ENCODE peak calls at places on chromosomes 7 and 10, in six cellular contexts. Q is adrenal gland, O is fibroblast of pulmonary artery, D is tibial nerve, J is GM12865, M is prostate gland. E is an unnamed sample.

GRCh38 chr10:71667374-71667750 is 52.2 kb downstream of the C10orf105 start:
- DNase-seq in M (no peak), O (no peak), D (no peak), Q (no peak), J (peak; percentile 36), E (no peak)

GRCh38 chr7:41921453-41921912 is 218.6 kb upstream of the INHBA start:
- DNase-seq in O (peak; percentile 44), D (peak; percentile 36), J (no peak), Q (no peak), M (no peak), E (peak; percentile 100)

GRCh38 chr7:137626469-137627067 is 220.2 kb downstream of the DGKI start:
- DNase-seq in O (peak; percentile 69), M (no peak), J (peak; percentile 64), Q (peak; percentile 68), D (peak; percentile 18), E (peak; percentile 30)

GRCh38 chr7:103637080-103637479 is 191.1 kb upstream of the SLC26A5 start:
- DNase-seq in D (no peak), Q (no peak), M (no peak), O (peak; percentile 83), J (no peak), E (peak; percentile 88)

GRCh38 chr7:146635200-146636032 is 518.8 kb downstream of the CNTNAP2 start:
- DNase-seq in O (no peak), M (no peak), D (no peak), Q (no peak), J (no peak), E (no peak)

GRCh38 chr7:55308186-55308929 is 56.8 kb upstream of the LANCL2 start:
- DNase-seq in O (peak; percentile 80), J (no peak), D (no peak), Q (no peak), M (no peak), E (peak; percentile 95)

GRCh38 chr7:152931583-152931982 is 172.0 kb downstream of the ACTR3B start:
- DNase-seq in O (no peak), Q (no peak), J (no peak), M (no peak), D (no peak), E (no peak)

GRCh38 chr10:30270247-30270646 is 78.8 kb downstream of the MTPAP start:
- DNase-seq in M (no peak), D (no peak), O (peak; percentile 18), J (no peak), Q (no peak), E (peak; percentile 9)

GRCh38 chr10:89182894-89183293 is 24.2 kb downstream of the CH25H start:
- DNase-seq in M (no peak), J (no peak), D (no peak), Q (no peak), O (no peak), E (no peak)

GRCh38 chr10:98879486-98879885 is 356.2 kb downstream of the HPSE2 start:
- DNase-seq in M (no peak), D (no peak), J (no peak), Q (no peak), O (no peak), E (no peak)

GRCh38 chr10:75104842-75105241 is 6.6 kb upstream of the SAMD8 start:
- DNase-seq in M (no peak), J (no peak), Q (peak; percentile 38), D (no peak), O (no peak), E (no peak)

DNA sequence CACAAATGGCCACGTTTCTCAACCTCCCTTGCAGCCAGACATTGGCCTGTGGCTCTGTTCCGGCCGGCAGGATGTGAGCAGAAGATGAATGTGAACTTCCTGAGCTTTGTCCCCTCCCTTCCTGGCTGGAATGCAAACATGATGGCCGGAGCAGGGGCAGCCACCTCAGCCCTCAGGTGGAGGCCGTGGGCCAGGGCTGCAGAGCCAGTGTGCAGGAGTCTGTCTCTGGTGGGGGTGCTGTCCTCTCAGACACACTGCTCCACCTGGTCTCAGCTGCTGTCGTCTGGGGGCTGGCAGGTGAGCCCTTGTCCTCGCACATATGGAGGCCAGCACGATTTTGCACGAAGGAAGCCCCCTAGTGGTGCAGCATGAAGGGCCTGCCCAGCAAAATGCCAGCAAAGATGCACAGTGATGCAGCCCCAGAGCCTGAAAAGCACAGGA is 25.3 kb upstream of the PWWP2B start:
- DNase-seq in M (no peak), Q (no peak), O (no peak), J (peak; percentile 29), D (no peak), E (no peak)
- TF ChIP-seq CTCF in M (no peak), Q (no peak), O (peak; percentile 34), J (peak; percentile 44), D (no peak), E (peak; percentile 24)

GRCh38 chr10:95837368-95837776 is 70.4 kb upstream of the CC2D2B start:
- DNase-seq in O (no peak), J (no peak), D (no peak), Q (no peak), M (no peak), E (no peak)

GRCh38 chr10:95840121-95840520 is 67.7 kb upstream of the CC2D2B start:
- DNase-seq in O (no peak), J (peak; percentile 38), D (no peak), Q (no peak), M (no peak), E (no peak)

GRCh38 chr10:95836610-95837367 is 71.0 kb upstream of the CC2D2B start:
- DNase-seq in Q (no peak), O (no peak), M (no peak), D (no peak), J (no peak), E (no peak)

GRCh38 chr10:95835911-95836310 is 71.9 kb upstream of the CC2D2B start:
- DNase-seq in D (no peak), Q (no peak), J (no peak), O (no peak), M (no peak), E (no peak)

GRCh38 chr10:95837783-95838182 is 70.0 kb upstream of the CC2D2B start:
- DNase-seq in J (peak; percentile 87), D (peak; percentile 26), Q (no peak), O (no peak), M (no peak), E (no peak)
- H3K4me3 ChIP-seq in J (no peak overlapping the region), D (no peak overlapping the region), Q (no peak overlapping the region), O (no peak overlapping the region), M (no peak overlapping the region), E (no peak overlapping the region)

GRCh38 chr7:46672861-46673260 is 751.8 kb upstream of the IGFBP3 start:
- DNase-seq in O (no peak), D (no peak), J (no peak), Q (no peak), M (no peak), E (peak; percentile 17)
- TF ChIP-seq CTCF in O (no peak), D (no peak), J (no peak), Q (no peak), M (no peak), E (no peak)

GRCh38 chr7:22563115-22563514 is 63.1 kb upstream of the STEAP1B start:
- DNase-seq in M (no peak), Q (no peak), J (peak; percentile 69), D (no peak), O (no peak), E (no peak)
- H3K4me3 ChIP-seq in M (no peak overlapping the region), Q (no peak overlapping the region), J (peak overlapping the region; percentile 16), D (peak overlapping the region; percentile 8), O (no peak overlapping the region), E (no peak overlapping the region)

GRCh38 chr10:93378039-93378438 is 104.1 kb downstream of the MYOF start:
- DNase-seq in Q (no peak), M (no peak), O (no peak), J (no peak), D (no peak), E (no peak)

GRCh38 chr10:93379366-93380042 is 102.6 kb downstream of the MYOF start:
- DNase-seq in M (no peak), Q (no peak), D (no peak), J (peak; percentile 72), O (peak; percentile 71), E (peak; percentile 71)

GRCh38 chr10:93380043-93380565 is 102.0 kb downstream of the MYOF start:
- DNase-seq in O (no peak), Q (no peak), D (no peak), M (no peak), J (no peak), E (no peak)

GRCh38 chr10:93376372-93377296 is 105.5 kb downstream of the MYOF start:
- DNase-seq in D (peak; percentile 85), Q (peak; percentile 64), O (peak; percentile 94), J (peak; percentile 79), M (peak; percentile 69), E (peak; percentile 87)
- TF ChIP-seq CTCF in D (peak; percentile 92), Q (peak; percentile 95), O (peak; percentile 95), J (peak; percentile 89), M (peak; percentile 84), E (peak; percentile 99)